ENCODE peak calls at places on chromosomes 4 and X, in seven cellular contexts. M is breast epithelium; F is astrocyte of the spinal cord; J is SW480; X is neural progenitor cell; E is naive thymus-derived CD4-positive, alpha-beta T cell; W is AG09309. T is an unnamed sample.

GRCh38 chr4:8495803-8496202 is 55.2 kb downstream of the TRMT44 start:
- DNase-seq in M (no peak), F (no peak), J (no peak), X (no peak), E (no peak), W (no peak), T (no peak)

GRCh38 chr4:10253765-10254164 is 137.2 kb upstream of the WDR1 start:
- DNase-seq in M (no peak), F (no peak), J (no peak), X (no peak), E (no peak), W (no peak), T (no peak)

GRCh38 chr4:173506780-173507211 is 23.2 kb downstream of the HAND2 start:
- DNase-seq in M (no peak), F (no peak), J (no peak), X (peak), E (no peak), W (no peak), T (no peak)

GRCh38 chrX:65903750-65904149 is 136.1 kb downstream of the VSIG4 start:
- DNase-seq in M (no peak), F (no peak), J (no peak), X (no peak), E (no peak), W (no peak), T (no peak)

GRCh38 chr4:83231620-83232056 is 53.0 kb downstream of the COQ2 start:
- DNase-seq in M (no peak), F (no peak), J (no peak), X (no peak), E (no peak), W (no peak), T (peak)

GRCh38 chr4:52853351-52853750 is 8.8 kb upstream of the RASL11B start:
- DNase-seq in M (no peak), F (no peak), J (no peak), X (no peak), E (no peak), W (peak), T (no peak)

GRCh38 chrX:121571333-121571732 is 523.9 kb downstream of the GLUD2 start:
- DNase-seq in M (no peak), F (no peak), J (no peak), X (no peak), E (no peak), W (no peak), T (no peak)

GRCh38 chrX:46561931-46562721 is 11.4 kb upstream of the CHST7 start:
- DNase-seq in M (no peak), F (no peak), J (no peak), X (no peak), E (no peak), W (no peak), T (no peak)

GRCh38 chr4:9792381-9792780 is 10.9 kb downstream of the DRD5 start:
- DNase-seq in M (no peak), F (no peak), J (no peak), X (no peak), E (no peak), W (no peak), T (no peak)

GRCh38 chrX:154519389-154519788 is 3.4 kb upstream of the FAM3A start:
- DNase-seq in M (no peak), F (no peak), J (no peak), X (no peak), E (no peak), W (no peak), T (no peak)